ENCODE peak calls at places on chromosomes 4 and X, in seven cellular contexts. A is GM03348; G is activated CD4-positive, alpha-beta T cell treated with anti-CD3 and anti-CD28 coated beads, Interleukin-2, amount 10 ng/mL, durations not matched to agents 7 days and 5 days; K is SW480; W is endothelial cell; O is G401; L is activated CD4-positive, alpha-beta memory T cell treated with anti-CD3 and anti-CD28 coated beads, Interleukin-2, amount 10 ng/mL, durations not matched to agents 7 days and 5 days. F is an unnamed sample.

GRCh38 chrX:1493877-1494510 is 41.3 kb upstream of the ASMTL start:
- DNase-seq in K (no peak), W (no peak), L (peak), O (no peak), G (peak), A (no peak), F (no peak)

GRCh38 chr4:165016971-165017370 is 14.8 kb upstream of the TRIM60 start:
- DNase-seq in W (peak), G (no peak), O (no peak), A (no peak), L (no peak), K (peak), F (no peak)

GRCh38 chr4:151797131-151797530 is 36.3 kb upstream of the GATB start:
- DNase-seq in G (no peak), K (no peak), L (no peak), A (no peak), W (no peak), O (no peak), F (no peak)

GRCh38 chr4:2251795-2252529 is 9.9 kb downstream of the MXD4 start:
- DNase-seq in W (no peak), A (no peak), G (no peak), O (no peak), K (no peak), L (peak), F (no peak)

GRCh38 chrX:110806145-110806544 is 10.5 kb upstream of the CHRDL1 start:
- DNase-seq in W (no peak), O (no peak), A (peak), K (no peak), L (no peak), G (no peak), F (no peak)

GRCh38 chr4:184437988-184438774 is 36.2 kb downstream of the IRF2 start:
- DNase-seq in O (no peak), W (no peak), A (no peak), L (no peak), G (no peak), K (no peak), F (no peak)

GRCh38 chr4:41414380-41414779 is 123.6 kb upstream of the LIMCH1 start:
- DNase-seq in A (no peak), L (no peak), K (no peak), W (no peak), G (no peak), O (no peak), F (no peak)

GRCh38 chr4:157978680-157979361 is 194.0 kb downstream of the GASK1B start:
- DNase-seq in A (peak), G (peak), K (peak), W (peak), O (peak), L (no peak), F (no peak)

GRCh38 chrX:134801267-134801666 is 143.0 kb upstream of the PLAC1 start:
- DNase-seq in O (no peak), L (no peak), W (no peak), A (no peak), G (no peak), K (no peak), F (no peak)